ENCODE peak calls at places on chromosome 10, in nine cellular contexts. Q is mucosa of descending colon, P is heart left ventricle, J is heart right ventricle, N is right cardiac atrium, X is Panc1, B is mesenchymal stem cell, V is A549, T is A673. F is an unnamed sample. For H3K4me1, the result is how much of the 10 kb centered on the place peaks cover.

GRCh38 chr10:113681533-113682470 is 2.1 kb downstream of the CASP7 start:
- DNase-seq in V (no peak), N (no peak), X (no peak), Q (no peak), J (no peak), T (no peak), P (no peak), B (no peak), F (no peak)

GRCh38 chr10:969473-970150 is 18.6 kb upstream of the GTPBP4 start:
- DNase-seq in X (no peak), Q (no peak), V (no peak), P (no peak), B (no peak), N (peak), J (no peak), T (no peak), F (no peak)

GRCh38 chr10:30878920-30879319 is 152.7 kb downstream of the ZNF438 start:
- DNase-seq in J (no peak), P (no peak), B (no peak), T (no peak), N (no peak), X (no peak), V (no peak), Q (no peak), F (no peak)

GRCh38 chr10:132493246-132493755 is 44.3 kb upstream of the INPP5A start:
- DNase-seq in N (peak), J (no peak), P (no peak), V (no peak), B (no peak), Q (no peak), T (no peak), X (no peak), F (no peak)

GRCh38 chr10:70830185-70830584 is 14.4 kb downstream of the SGPL1 start:
- DNase-seq in T (no peak), V (no peak), X (no peak), N (no peak), Q (no peak), P (no peak), B (peak), J (no peak), F (no peak)

GRCh38 chr10:103772096-103772845 is 83.1 kb downstream of the SH3PXD2A start:
- DNase-seq in N (peak), X (no peak), Q (peak), P (peak), J (peak), V (peak), T (peak), B (peak), F (peak)

GRCh38 chr10:58653139-58653538 is 140.5 kb downstream of the BICC1 start:
- DNase-seq in N (no peak), T (no peak), J (no peak), P (no peak), Q (no peak), B (no peak), X (no peak), V (no peak), F (no peak)

GRCh38 chr10:1546431-1547110 is 190.8 kb downstream of the ADARB2 start:
- DNase-seq in J (no peak), V (no peak), X (no peak), T (no peak), N (no peak), P (no peak), Q (no peak), B (no peak), F (no peak)

GRCh38 chr10:70695241-70696030 is 23.1 kb downstream of the ADAMTS14 start:
- DNase-seq in P (no peak), V (no peak), X (no peak), N (no peak), J (no peak), B (no peak), T (no peak), Q (no peak), F (no peak)

GRCh38 chr10:8325417-8325980 is 271.0 kb downstream of the GATA3 start:
- DNase-seq in P (no peak), J (no peak), Q (no peak), N (no peak), V (no peak), X (no peak), T (no peak), B (no peak), F (no peak)

GRCh38 chr10:111756541-111757061 is 427.0 kb downstream of the GPAM start:
- DNase-seq in T (peak), V (peak), X (peak), B (peak), J (no peak), P (peak), Q (no peak), N (peak), F (peak)

GRCh38 chr10:19964625-19965024 is 148.4 kb downstream of the PLXDC2 start:
- DNase-seq in Q (no peak), T (peak), B (no peak), X (no peak), P (no peak), V (no peak), N (no peak), J (no peak), F (no peak)

GRCh38 chr10:75408911-75409885 is 7.6 kb upstream of the ZNF503 start:
- DNase-seq in B (peak), T (no peak), X (no peak), N (peak), J (peak), V (peak), P (peak), Q (peak), F (peak)

GRCh38 chr10:130169136-130169888 is 33.1 kb downstream of the GLRX3 start:
- DNase-seq in B (no peak), N (no peak), J (no peak), X (no peak), P (no peak), Q (no peak), T (peak), V (no peak), F (no peak)

GRCh38 chr10:126240483-126240882 is 147.8 kb downstream of the ADAM12 start:
- DNase-seq in X (no peak), P (no peak), N (no peak), B (peak), T (no peak), J (no peak), Q (no peak), V (no peak), F (no peak)

GRCh38 chr10:12873172-12873571 is 128.3 kb downstream of the CCDC3 start:
- DNase-seq in B (no peak), J (no peak), T (no peak), X (no peak), Q (no peak), P (no peak), V (no peak), N (no peak), F (no peak)

GRCh38 chr10:31751401-31752080 is 177.1 kb downstream of the ARHGAP12 start:
- DNase-seq in X (no peak), B (no peak), N (peak), V (no peak), Q (no peak), P (peak), J (no peak), T (no peak), F (no peak)

GRCh38 chr10:59606551-59606961 is 103.1 kb downstream of the SLC16A9 start:
- DNase-seq in T (peak), J (no peak), N (no peak), Q (no peak), X (no peak), P (no peak), B (peak), V (no peak), F (no peak)

GRCh38 chr10:86967481-86967941 is 771 bp upstream of the ADIRF start:
- DNase-seq in V (no peak), N (peak), T (no peak), P (no peak), Q (no peak), J (no peak), X (no peak), B (no peak), F (no peak)

GRCh38 chr10:63819753-63820347 is 298.6 kb downstream of the REEP3 start:
- DNase-seq in J (peak), P (peak), N (peak), X (peak), V (peak), T (peak), Q (peak), B (peak), F (peak)

GRCh38 chr10:28975891-28976471 is 298.7 kb downstream of the BAMBI start:
- DNase-seq in Q (no peak), T (peak), N (no peak), V (no peak), B (peak), X (no peak), J (no peak), P (no peak), F (no peak)

GRCh38 chr10:78664929-78665525 is 403.7 kb upstream of the ZMIZ1 start:
- DNase-seq in V (peak), J (no peak), N (no peak), Q (no peak), B (peak), P (no peak), X (peak), T (peak), F (no peak)

GRCh38 chr10:123556049-123556448 is 110.1 kb upstream of the GPR26 start:
- DNase-seq in X (no peak), N (no peak), B (no peak), V (no peak), P (no peak), J (no peak), Q (no peak), T (no peak), F (no peak)

GRCh38 chr10:32317795-32318194 is 29.2 kb downstream of the EPC1 start:
- DNase-seq in V (no peak), X (no peak), B (no peak), Q (no peak), T (peak), P (no peak), J (no peak), N (no peak), F (no peak)

GRCh38 chr10:126191192-126191591 is 197.1 kb downstream of the ADAM12 start:
- DNase-seq in X (no peak), P (no peak), B (no peak), J (no peak), V (no peak), T (no peak), N (no peak), Q (no peak), F (no peak)

GRCh38 chr10:110918633-110919348 is at the start of gene BBIP1:
- DNase-seq in B (peak), J (peak), V (peak), T (peak), P (no peak), X (peak), Q (peak), N (no peak), F (peak)

GRCh38 chr10:62380002-62380401 is 5.8 kb downstream of the ZNF365 start:
- DNase-seq in P (no peak), V (peak), X (peak), N (no peak), J (no peak), B (peak), Q (no peak), T (peak), F (no peak)

GRCh38 chr10:28470873-28471704 is 61.8 kb upstream of the WAC start:
- DNase-seq in J (no peak), T (peak), Q (no peak), X (no peak), B (no peak), V (no peak), P (no peak), N (no peak), F (no peak)

GRCh38 chr10:126216221-126216701 is 172.0 kb downstream of the ADAM12 start:
- DNase-seq in B (peak), V (no peak), N (no peak), Q (no peak), X (no peak), J (no peak), P (no peak), T (no peak), F (no peak)

GRCh38 chr10:46227571-46228075 is 59.2 kb upstream of the ANTXRL start:
- DNase-seq in Q (no peak), N (no peak), J (no peak), V (no peak), X (no peak), B (no peak), P (no peak), T (no peak), F (no peak)

GRCh38 chr10:43969506-43969905 is 320.8 kb upstream of the ZNF32 start:
- DNase-seq in V (no peak), Q (no peak), T (no peak), N (no peak), J (no peak), X (no peak), P (no peak), B (no peak), F (no peak)

GRCh38 chr10:73906524-73907447 is 4.1 kb upstream of the PLAU start:
- DNase-seq in V (peak), J (peak), P (peak), X (no peak), Q (peak), B (peak), T (peak), N (peak), F (peak)

GRCh38 chr10:32960022-32960421 is 2.0 kb upstream of the ITGB1 start:
- DNase-seq in N (no peak), J (no peak), V (peak), P (no peak), Q (no peak), B (no peak), X (no peak), T (no peak), F (no peak)

GRCh38 chr10:21528452-21529235 is 3.2 kb upstream of the SKIDA1 start:
- DNase-seq in X (no peak), B (peak), J (no peak), Q (no peak), T (peak), P (no peak), N (no peak), V (peak), F (no peak)

GRCh38 chr10:48970046-48970445 is 30.4 kb upstream of the LRRC18 start:
- DNase-seq in V (no peak), X (no peak), T (no peak), P (no peak), J (no peak), Q (no peak), N (no peak), B (no peak), F (no peak)

GRCh38 chr10:78815702-78816334 is 252.9 kb upstream of the ZMIZ1 start:
- DNase-seq in T (no peak), V (peak), P (no peak), Q (no peak), N (no peak), J (no peak), B (no peak), X (no peak), F (no peak)

GRCh38 chr10:96222908-96223307 is 48.5 kb downstream of the BLNK start:
- DNase-seq in T (no peak), X (no peak), B (no peak), J (no peak), V (no peak), Q (no peak), N (no peak), P (no peak), F (no peak)

GRCh38 chr10:66555061-66555460 is 370.8 kb upstream of the LRRTM3 start:
- DNase-seq in J (no peak), B (no peak), T (no peak), X (no peak), V (no peak), P (no peak), N (no peak), Q (no peak), F (no peak)

GRCh38 chr10:11176746-11177145 is 159.1 kb downstream of the CELF2 start:
- DNase-seq in J (no peak), Q (no peak), X (no peak), T (no peak), P (no peak), V (no peak), N (no peak), B (no peak), F (no peak)

GRCh38 chr10:102620138-102620591 is 24.1 kb upstream of the TRIM8 start:
- DNase-seq in T (no peak), V (no peak), B (no peak), N (peak), J (peak), Q (peak), P (peak), X (no peak), F (peak)
- H3K4me1 ChIP-seq in T (under half), V (under half), B (under half), N (under half), J (half or more), Q (under half), P (under half), X (under half), F (half or more)

DNA sequence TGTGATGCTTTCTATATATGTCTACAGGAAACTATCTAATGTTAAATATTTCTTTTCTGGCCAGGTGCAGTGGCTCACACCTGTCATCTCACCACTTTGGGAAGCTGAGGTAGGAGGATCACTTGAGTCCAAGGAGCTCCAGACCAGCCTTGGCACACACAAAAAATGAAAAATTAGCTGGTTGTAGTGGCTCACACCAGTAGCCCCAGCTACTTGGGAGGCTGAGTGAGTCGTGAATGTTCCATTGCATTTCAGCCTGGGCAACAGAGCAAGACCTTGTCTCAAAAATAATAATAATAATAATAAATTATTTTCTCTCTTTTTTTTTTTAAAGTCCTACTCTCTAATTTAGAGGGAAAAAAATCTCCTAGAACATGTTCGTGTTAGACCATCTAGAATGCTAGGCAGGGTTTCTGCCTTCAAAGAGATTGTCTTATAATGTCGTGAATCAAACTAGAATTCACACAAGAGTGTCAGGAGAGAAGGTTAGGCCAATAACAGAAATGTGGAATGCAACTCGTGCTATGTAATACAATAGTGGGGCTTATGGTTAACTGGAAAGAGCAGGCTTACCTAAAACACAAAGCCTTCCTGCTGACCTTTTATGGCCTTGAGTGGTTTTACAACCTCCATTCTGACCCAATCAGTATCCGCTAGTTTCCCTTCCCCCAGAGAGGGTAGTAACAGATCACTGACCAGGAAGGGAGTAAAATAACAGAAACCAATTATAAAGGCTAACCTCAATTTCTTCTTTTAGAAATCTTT is 46.3 kb downstream of the MYOF start:
- DNase-seq in N (no peak), X (no peak), V (peak), B (peak), P (no peak), Q (no peak), T (no peak), J (no peak), F (no peak)
- H3K4me1 ChIP-seq in N (under half), X (half or more), V (half or more), B (under half), P (half or more), Q (under half), T (under half), J (half or more), F (under half)

GRCh38 chr10:64873959-64874358 is 1352.8 kb downstream of the REEP3 start:
- DNase-seq in P (no peak), N (no peak), T (no peak), Q (no peak), J (no peak), B (no peak), V (no peak), X (no peak), F (no peak)
- H3K4me1 ChIP-seq in P (under half), N (under half), T (under half), Q (under half), J (under half), B (under half), V (under half), X (under half), F (under half)

GRCh38 chr10:117544729-117545140 is 2.2 kb downstream of the EMX2 start:
- DNase-seq in T (no peak), V (no peak), Q (no peak), X (no peak), J (no peak), P (no peak), N (no peak), B (no peak), F (no peak)
- H3K4me1 ChIP-seq in T (under half), V (under half), Q (under half), X (under half), J (under half), P (under half), N (under half), B (under half), F (under half)

GRCh38 chr10:117884592-117884991 is 162.1 kb downstream of the RAB11FIP2 start:
- DNase-seq in T (no peak), Q (no peak), V (no peak), J (no peak), X (no peak), B (no peak), N (no peak), P (no peak), F (no peak)

GRCh38 chr10:117884088-117884487 is 162.7 kb downstream of the RAB11FIP2 start:
- DNase-seq in J (no peak), V (no peak), N (no peak), X (no peak), T (no peak), B (no peak), P (no peak), Q (no peak), F (no peak)

GRCh38 chr10:117878626-117879025 is 168.1 kb downstream of the RAB11FIP2 start:
- DNase-seq in P (no peak), X (no peak), J (no peak), T (no peak), Q (no peak), B (no peak), N (no peak), V (no peak), F (no peak)
- H3K4me1 ChIP-seq in P (under half), X (under half), J (under half), T (under half), Q (under half), B (under half), N (under half), V (under half), F (under half)